ENCODE peak calls at places on chromosomes 4 and X, in nine cellular contexts. R is heart left ventricle, E is spleen, P is cardiac fibroblast, X is sigmoid colon, U is GM23248, D is psoas muscle, I is GM23338, M is AG10803. J is an unnamed sample.

GRCh38 chr4:27176400-27176799 is 315.8 kb downstream of the STIM2 start:
- DNase-seq in R (no peak), E (no peak), P (peak; percentile 2), X (no peak), U (peak; percentile 72), D (no peak), I (peak; percentile 66), M (peak; percentile 39), J (no peak)

GRCh38 chr4:98624144-98624543 is 34.3 kb downstream of the TSPAN5 start:
- DNase-seq in R (no peak), E (no peak), P (no peak), X (no peak), U (no peak), D (no peak), I (no peak), M (no peak), J (no peak)

GRCh38 chr4:98566491-98567008 is 91.9 kb downstream of the TSPAN5 start:
- DNase-seq in R (no peak), E (no peak), P (peak; percentile 42), X (peak; percentile 66), U (peak; percentile 39), D (no peak), I (no peak), M (peak; percentile 50), J (no peak)

GRCh38 chrX:55057691-55058249 is 17.1 kb upstream of the PAGE2B start:
- DNase-seq in R (no peak), E (no peak), P (peak; percentile 49), X (no peak), U (peak; percentile 48), D (no peak), I (peak; percentile 44), M (peak; percentile 6), J (no peak)

GRCh38 chr4:107824367-107825071 is at the start of gene SGMS2:
- DNase-seq in R (peak; percentile 84), E (peak; percentile 90), P (peak; percentile 91), X (peak; percentile 95), U (peak; percentile 97), D (peak; percentile 93), I (peak; percentile 69), M (peak; percentile 84), J (peak; percentile 67)

GRCh38 chrX:134543201-134543797 is 83.3 kb downstream of the HPRT1 start:
- DNase-seq in R (no peak), E (no peak), P (no peak), X (no peak), U (no peak), D (no peak), I (peak; percentile 41), M (peak; percentile 55), J (no peak)

GRCh38 chr4:26985836-26986235 is 125.2 kb downstream of the STIM2 start:
- DNase-seq in R (no peak), E (no peak), P (no peak), X (no peak), U (no peak), D (no peak), I (no peak), M (no peak), J (no peak)

GRCh38 chrX:16885628-16886027 is 15.5 kb upstream of the RBBP7 start:
- DNase-seq in R (no peak), E (no peak), P (no peak), X (no peak), U (no peak), D (no peak), I (no peak), M (no peak), J (no peak)

GRCh38 chrX:46574941-46575381 is 1.4 kb downstream of the CHST7 start:
- DNase-seq in R (no peak), E (peak; percentile 86), P (no peak), X (no peak), U (peak; percentile 52), D (no peak), I (peak; percentile 37), M (no peak), J (no peak)

GRCh38 chrX:86579777-86580176 is 431.5 kb downstream of the DACH2 start:
- DNase-seq in R (no peak), E (no peak), P (no peak), X (no peak), U (no peak), D (no peak), I (no peak), M (no peak), J (no peak)

GRCh38 chrX:18574591-18574990 is 97.3 kb downstream of the RS1 start:
- DNase-seq in R (peak; percentile 10), E (no peak), P (peak; percentile 61), X (peak; percentile 63), U (peak; percentile 61), D (peak; percentile 53), I (no peak), M (peak; percentile 58), J (no peak)

GRCh38 chr4:163611172-163611571 is 116.7 kb downstream of the TMA16 start:
- DNase-seq in R (no peak), E (no peak), P (no peak), X (no peak), U (no peak), D (no peak), I (no peak), M (no peak), J (no peak)

GRCh38 chrX:9166566-9166909 is 132.6 kb upstream of the FAM9B start:
- DNase-seq in R (no peak), E (no peak), P (no peak), X (no peak), U (no peak), D (no peak), I (no peak), M (peak; percentile 49), J (peak; percentile 79)

GRCh38 chrX:15973299-15973698 is 118.7 kb upstream of the AP1S2 start:
- DNase-seq in R (peak; percentile 19), E (no peak), P (peak; percentile 48), X (no peak), U (peak; percentile 34), D (no peak), I (peak; percentile 48), M (peak; percentile 4), J (no peak)

GRCh38 chr4:111813565-111814140 is 331.6 kb upstream of the FAM241A start:
- DNase-seq in R (no peak), E (no peak), P (no peak), X (no peak), U (no peak), D (no peak), I (no peak), M (no peak), J (no peak)

GRCh38 chrX:115311666-115312065 is 22.2 kb downstream of the LUZP4 start:
- DNase-seq in R (peak; percentile 10), E (peak; percentile 75), P (no peak), X (no peak), U (no peak), D (no peak), I (peak; percentile 66), M (no peak), J (no peak)

GRCh38 chr4:53706422-53707032 is 115.2 kb upstream of the LNX1 start:
- DNase-seq in R (no peak), E (no peak), P (peak; percentile 87), X (no peak), U (peak; percentile 79), D (no peak), I (peak; percentile 87), M (peak; percentile 74), J (no peak)

GRCh38 chr4:77958897-77959296 is 96.3 kb downstream of the MRPL1 start:
- DNase-seq in R (no peak), E (no peak), P (no peak), X (no peak), U (no peak), D (no peak), I (no peak), M (no peak), J (no peak)

GRCh38 chr4:141223418-141223817 is 2.7 kb downstream of the ZNF330 start:
- DNase-seq in R (no peak), E (no peak), P (no peak), X (no peak), U (no peak), D (no peak), I (no peak), M (no peak), J (no peak)

GRCh38 chr4:141220655-141221605 is at the start of gene ZNF330:
- DNase-seq in R (peak; percentile 92), E (peak; percentile 96), P (peak; percentile 94), X (peak; percentile 95), U (peak; percentile 91), D (peak; percentile 97), I (peak; percentile 89), M (peak; percentile 92), J (peak; percentile 39)

GRCh38 chr4:141215030-141215429 is 5.7 kb upstream of the ZNF330 start:
- DNase-seq in R (no peak), E (no peak), P (no peak), X (no peak), U (no peak), D (no peak), I (no peak), M (no peak), J (no peak)

GRCh38 chr4:141215972-141216761 is 4.5 kb upstream of the ZNF330 start:
- DNase-seq in R (no peak), E (no peak), P (no peak), X (no peak), U (no peak), D (no peak), I (no peak), M (no peak), J (no peak)

DNA sequence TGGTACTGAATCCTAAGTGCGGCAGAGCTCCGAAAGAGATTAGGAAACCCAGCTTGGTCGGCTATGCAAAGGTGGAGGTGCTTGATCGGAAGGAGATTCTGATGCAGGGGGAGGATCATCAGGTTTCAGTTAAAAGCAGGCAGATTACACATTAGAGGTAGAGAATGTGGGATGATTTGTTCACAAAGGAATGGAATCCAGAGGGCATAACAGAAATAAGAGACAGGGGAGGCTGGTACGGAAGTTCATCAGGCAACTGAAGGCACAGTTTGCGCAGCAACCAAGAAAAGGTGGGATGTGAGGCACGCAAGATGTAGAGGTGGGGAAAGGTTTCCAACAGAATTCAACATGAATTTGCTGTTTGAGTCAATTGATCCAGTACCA is 432 bp upstream of the ZNF330 start:
- DNase-seq in R (no peak), E (no peak), P (no peak), X (no peak), U (peak; percentile 12), D (no peak), I (peak; percentile 38), M (no peak), J (peak; percentile 23)
- H3K4me3 ChIP-seq in R (peak overlapping the region; percentile 80), E (peak overlapping the region; percentile 93), P (no peak overlapping the region), X (peak overlapping the region; percentile 79), U (peak overlapping the region; percentile 90), D (peak overlapping the region; percentile 82), I (peak overlapping the region; percentile 81), M (peak overlapping the region; percentile 83), J (peak overlapping the region; percentile 92)

GRCh38 chr4:168711197-168712120 is 214.6 kb downstream of the PALLD start:
- DNase-seq in R (no peak), E (no peak), P (peak; percentile 84), X (peak; percentile 89), U (peak; percentile 91), D (no peak), I (no peak), M (peak; percentile 96), J (no peak)
- H3K4me3 ChIP-seq in R (no peak overlapping the region), E (no peak overlapping the region), P (no peak overlapping the region), X (no peak overlapping the region), U (no peak overlapping the region), D (no peak overlapping the region), I (no peak overlapping the region), M (no peak overlapping the region), J (no peak overlapping the region)

GRCh38 chr4:68718447-68719074 is 48.1 kb upstream of the UGT2B15 start:
- DNase-seq in R (no peak), E (no peak), P (no peak), X (no peak), U (no peak), D (no peak), I (no peak), M (no peak), J (no peak)
- H3K4me3 ChIP-seq in R (no peak overlapping the region), E (no peak overlapping the region), P (no peak overlapping the region), X (no peak overlapping the region), U (no peak overlapping the region), D (no peak overlapping the region), I (no peak overlapping the region), M (no peak overlapping the region), J (no peak overlapping the region)

GRCh38 chr4:99846891-99847290 is 30.3 kb downstream of the DAPP1 start:
- DNase-seq in R (no peak), E (no peak), P (no peak), X (no peak), U (no peak), D (no peak), I (no peak), M (no peak), J (no peak)
- H3K4me3 ChIP-seq in R (no peak overlapping the region), E (no peak overlapping the region), P (no peak overlapping the region), X (no peak overlapping the region), U (no peak overlapping the region), D (no peak overlapping the region), I (no peak overlapping the region), M (no peak overlapping the region), J (no peak overlapping the region)

J was measured in epithelial cell of proximal tubule.